ENCODE peak calls at places on chromosome 4, in seven cellular contexts. One of them, this sample, is unnamed.

GRCh38 chr4:159639924-159640323 is 537.0 kb downstream of the RAPGEF2 start:
- DNase-seq in mucosa of descending colon: no peak
- DNase-seq in choroid plexus epithelial cell: peak
- DNase-seq in PC-3: no peak
- DNase-seq in left lung: no peak
- DNase-seq in epithelial cell of esophagus: peak
- DNase-seq in IMR-90: no peak
- DNase-seq in this sample: no peak

GRCh38 chr4:10965196-10965595 is 280.6 kb upstream of the CLNK start:
- DNase-seq in mucosa of descending colon: no peak
- DNase-seq in choroid plexus epithelial cell: peak
- DNase-seq in PC-3: no peak
- DNase-seq in left lung: no peak
- DNase-seq in epithelial cell of esophagus: no peak
- DNase-seq in IMR-90: no peak
- DNase-seq in this sample: no peak

GRCh38 chr4:122854860-122855259 is 28.2 kb downstream of the FGF2 start:
- DNase-seq in mucosa of descending colon: no peak
- DNase-seq in choroid plexus epithelial cell: no peak
- DNase-seq in PC-3: no peak
- DNase-seq in left lung: no peak
- DNase-seq in epithelial cell of esophagus: no peak
- DNase-seq in IMR-90: no peak
- DNase-seq in this sample: peak

GRCh38 chr4:152352645-152353116 is 183.2 kb downstream of the FBXW7 start:
- DNase-seq in mucosa of descending colon: peak
- DNase-seq in choroid plexus epithelial cell: peak
- DNase-seq in PC-3: peak
- DNase-seq in left lung: no peak
- DNase-seq in epithelial cell of esophagus: peak
- DNase-seq in IMR-90: peak
- DNase-seq in this sample: no peak

GRCh38 chr4:139301821-139302611 is at the start of gene NDUFC1:
- DNase-seq in mucosa of descending colon: peak
- DNase-seq in choroid plexus epithelial cell: peak
- DNase-seq in PC-3: peak
- DNase-seq in left lung: peak
- DNase-seq in epithelial cell of esophagus: peak
- DNase-seq in IMR-90: peak
- DNase-seq in this sample: no peak

GRCh38 chr4:113141901-113142346 is 92.5 kb downstream of the ANK2 start:
- DNase-seq in mucosa of descending colon: no peak
- DNase-seq in choroid plexus epithelial cell: peak
- DNase-seq in PC-3: peak
- DNase-seq in left lung: no peak
- DNase-seq in epithelial cell of esophagus: no peak
- DNase-seq in IMR-90: peak
- DNase-seq in this sample: no peak

GRCh38 chr4:32117696-32118095 is 1397.5 kb downstream of the PCDH7 start:
- DNase-seq in mucosa of descending colon: no peak
- DNase-seq in choroid plexus epithelial cell: no peak
- DNase-seq in PC-3: peak
- DNase-seq in left lung: no peak
- DNase-seq in epithelial cell of esophagus: peak
- DNase-seq in IMR-90: no peak
- DNase-seq in this sample: no peak

GRCh38 chr4:71262161-71262560 is 76.7 kb upstream of the SLC4A4 start:
- DNase-seq in mucosa of descending colon: no peak
- DNase-seq in choroid plexus epithelial cell: no peak
- DNase-seq in PC-3: no peak
- DNase-seq in left lung: no peak
- DNase-seq in epithelial cell of esophagus: no peak
- DNase-seq in IMR-90: peak
- DNase-seq in this sample: no peak

GRCh38 chr4:83150563-83151330 is 36.2 kb upstream of the PLAC8 start:
- DNase-seq in mucosa of descending colon: no peak
- DNase-seq in choroid plexus epithelial cell: peak
- DNase-seq in PC-3: peak
- DNase-seq in left lung: no peak
- DNase-seq in epithelial cell of esophagus: peak
- DNase-seq in IMR-90: no peak
- DNase-seq in this sample: no peak

GRCh38 chr4:8556341-8557150 is 23.6 kb upstream of the GPR78 start:
- DNase-seq in mucosa of descending colon: no peak
- DNase-seq in choroid plexus epithelial cell: peak
- DNase-seq in PC-3: no peak
- DNase-seq in left lung: no peak
- DNase-seq in epithelial cell of esophagus: no peak
- DNase-seq in IMR-90: no peak
- DNase-seq in this sample: no peak

GRCh38 chr4:3352918-3353594 is 60.2 kb downstream of the RGS12 start:
- DNase-seq in mucosa of descending colon: no peak
- DNase-seq in choroid plexus epithelial cell: no peak
- DNase-seq in PC-3: no peak
- DNase-seq in left lung: no peak
- DNase-seq in epithelial cell of esophagus: no peak
- DNase-seq in IMR-90: no peak
- DNase-seq in this sample: no peak

GRCh38 chr4:26958925-26959653 is 98.4 kb downstream of the STIM2 start:
- DNase-seq in mucosa of descending colon: no peak
- DNase-seq in choroid plexus epithelial cell: no peak
- DNase-seq in PC-3: no peak
- DNase-seq in left lung: no peak
- DNase-seq in epithelial cell of esophagus: no peak
- DNase-seq in IMR-90: no peak
- DNase-seq in this sample: no peak

GRCh38 chr4:11801466-11802446 is 373.1 kb upstream of the HS3ST1 start:
- DNase-seq in mucosa of descending colon: no peak
- DNase-seq in choroid plexus epithelial cell: no peak
- DNase-seq in PC-3: no peak
- DNase-seq in left lung: no peak
- DNase-seq in epithelial cell of esophagus: no peak
- DNase-seq in IMR-90: no peak
- DNase-seq in this sample: no peak

GRCh38 chr4:10083861-10084641 is 32.5 kb downstream of the WDR1 start:
- DNase-seq in mucosa of descending colon: peak
- DNase-seq in choroid plexus epithelial cell: no peak
- DNase-seq in PC-3: no peak
- DNase-seq in left lung: peak
- DNase-seq in epithelial cell of esophagus: no peak
- DNase-seq in IMR-90: no peak
- DNase-seq in this sample: no peak

GRCh38 chr4:61716437-61716836 is 516.3 kb downstream of the ADGRL3 start:
- DNase-seq in mucosa of descending colon: no peak
- DNase-seq in choroid plexus epithelial cell: no peak
- DNase-seq in PC-3: no peak
- DNase-seq in left lung: no peak
- DNase-seq in epithelial cell of esophagus: no peak
- DNase-seq in IMR-90: no peak
- DNase-seq in this sample: no peak

GRCh38 chr4:139242511-139243051 is 37.4 kb downstream of the MGARP start:
- DNase-seq in mucosa of descending colon: no peak
- DNase-seq in choroid plexus epithelial cell: peak
- DNase-seq in PC-3: peak
- DNase-seq in left lung: no peak
- DNase-seq in epithelial cell of esophagus: peak
- DNase-seq in IMR-90: peak
- DNase-seq in this sample: no peak

GRCh38 chr4:56786955-56787354 is 34.5 kb downstream of the SPINK2 start:
- DNase-seq in mucosa of descending colon: peak
- DNase-seq in choroid plexus epithelial cell: peak
- DNase-seq in PC-3: peak
- DNase-seq in left lung: no peak
- DNase-seq in epithelial cell of esophagus: peak
- DNase-seq in IMR-90: peak
- DNase-seq in this sample: no peak

GRCh38 chr4:91984466-91984865 is 319.3 kb upstream of the GRID2 start:
- DNase-seq in mucosa of descending colon: no peak
- DNase-seq in choroid plexus epithelial cell: no peak
- DNase-seq in PC-3: peak
- DNase-seq in left lung: no peak
- DNase-seq in epithelial cell of esophagus: no peak
- DNase-seq in IMR-90: no peak
- DNase-seq in this sample: no peak

GRCh38 chr4:102477657-102478056 is 23.5 kb upstream of the NFKB1 start:
- DNase-seq in mucosa of descending colon: no peak
- DNase-seq in choroid plexus epithelial cell: peak
- DNase-seq in PC-3: peak
- DNase-seq in left lung: no peak
- DNase-seq in epithelial cell of esophagus: peak
- DNase-seq in IMR-90: peak
- DNase-seq in this sample: no peak

GRCh38 chr4:184399505-184399893 is 74.9 kb downstream of the IRF2 start:
- DNase-seq in mucosa of descending colon: no peak
- DNase-seq in choroid plexus epithelial cell: no peak
- DNase-seq in PC-3: no peak
- DNase-seq in left lung: no peak
- DNase-seq in epithelial cell of esophagus: no peak
- DNase-seq in IMR-90: no peak
- DNase-seq in this sample: no peak

GRCh38 chr4:125096662-125097061 is 218.1 kb upstream of the FAT4 start:
- DNase-seq in mucosa of descending colon: no peak
- DNase-seq in choroid plexus epithelial cell: no peak
- DNase-seq in PC-3: no peak
- DNase-seq in left lung: no peak
- DNase-seq in epithelial cell of esophagus: no peak
- DNase-seq in IMR-90: no peak
- DNase-seq in this sample: no peak

GRCh38 chr4:175833574-175834350 is 21.7 kb upstream of the GPM6A start:
- DNase-seq in mucosa of descending colon: no peak
- DNase-seq in choroid plexus epithelial cell: no peak
- DNase-seq in PC-3: peak
- DNase-seq in left lung: no peak
- DNase-seq in epithelial cell of esophagus: peak
- DNase-seq in IMR-90: no peak
- DNase-seq in this sample: no peak

GRCh38 chr4:148503681-148504080 is 61.5 kb upstream of the NR3C2 start:
- DNase-seq in mucosa of descending colon: no peak
- DNase-seq in choroid plexus epithelial cell: no peak
- DNase-seq in PC-3: no peak
- DNase-seq in left lung: no peak
- DNase-seq in epithelial cell of esophagus: no peak
- DNase-seq in IMR-90: no peak
- DNase-seq in this sample: no peak
- H3K4me3 ChIP-seq in mucosa of descending colon: no peak
- H3K4me3 ChIP-seq in choroid plexus epithelial cell: no peak
- H3K4me3 ChIP-seq in PC-3: no peak
- H3K4me3 ChIP-seq in left lung: no peak
- H3K4me3 ChIP-seq in epithelial cell of esophagus: no peak
- H3K4me3 ChIP-seq in IMR-90: no peak
- H3K4me3 ChIP-seq in this sample: no peak

GRCh38 chr4:118738090-118738489 is 52.9 kb downstream of the METTL14 start:
- DNase-seq in mucosa of descending colon: no peak
- DNase-seq in choroid plexus epithelial cell: no peak
- DNase-seq in PC-3: no peak
- DNase-seq in left lung: no peak
- DNase-seq in epithelial cell of esophagus: peak
- DNase-seq in IMR-90: no peak
- DNase-seq in this sample: no peak

GRCh38 chr4:118741456-118741855 is 56.3 kb downstream of the METTL14 start:
- DNase-seq in mucosa of descending colon: no peak
- DNase-seq in choroid plexus epithelial cell: peak
- DNase-seq in PC-3: no peak
- DNase-seq in left lung: no peak
- DNase-seq in epithelial cell of esophagus: no peak
- DNase-seq in IMR-90: peak
- DNase-seq in this sample: no peak

GRCh38 chr4:118738999-118739690 is 54.0 kb downstream of the METTL14 start:
- DNase-seq in mucosa of descending colon: no peak
- DNase-seq in choroid plexus epithelial cell: no peak
- DNase-seq in PC-3: no peak
- DNase-seq in left lung: no peak
- DNase-seq in epithelial cell of esophagus: no peak
- DNase-seq in IMR-90: no peak
- DNase-seq in this sample: no peak

GRCh38 chr4:118742050-118742449 is 56.9 kb downstream of the METTL14 start:
- DNase-seq in mucosa of descending colon: no peak
- DNase-seq in choroid plexus epithelial cell: peak
- DNase-seq in PC-3: no peak
- DNase-seq in left lung: no peak
- DNase-seq in epithelial cell of esophagus: no peak
- DNase-seq in IMR-90: no peak
- DNase-seq in this sample: no peak

GRCh38 chr4:118740869-118741268 is 55.7 kb downstream of the METTL14 start:
- DNase-seq in mucosa of descending colon: no peak
- DNase-seq in choroid plexus epithelial cell: peak
- DNase-seq in PC-3: peak
- DNase-seq in left lung: no peak
- DNase-seq in epithelial cell of esophagus: no peak
- DNase-seq in IMR-90: no peak
- DNase-seq in this sample: no peak
- TF ChIP-seq CTCF in mucosa of descending colon: no peak
- TF ChIP-seq CTCF in choroid plexus epithelial cell: peak
- TF ChIP-seq CTCF in PC-3: peak
- TF ChIP-seq CTCF in left lung: peak
- TF ChIP-seq CTCF in epithelial cell of esophagus: no peak
- TF ChIP-seq CTCF in IMR-90: peak
- TF ChIP-seq CTCF in this sample: peak

GRCh38 chr4:109816082-109816442 is 500 bp downstream of the GAR1 start:
- DNase-seq in mucosa of descending colon: peak
- DNase-seq in choroid plexus epithelial cell: no peak
- DNase-seq in PC-3: no peak
- DNase-seq in left lung: peak
- DNase-seq in epithelial cell of esophagus: peak
- DNase-seq in IMR-90: no peak
- DNase-seq in this sample: no peak

GRCh38 chr4:109818268-109818667 is 2.7 kb downstream of the GAR1 start:
- DNase-seq in mucosa of descending colon: no peak
- DNase-seq in choroid plexus epithelial cell: no peak
- DNase-seq in PC-3: no peak
- DNase-seq in left lung: no peak
- DNase-seq in epithelial cell of esophagus: no peak
- DNase-seq in IMR-90: no peak
- DNase-seq in this sample: no peak

GRCh38 chr4:109811707-109812106 is 3.9 kb upstream of the GAR1 start:
- DNase-seq in mucosa of descending colon: no peak
- DNase-seq in choroid plexus epithelial cell: no peak
- DNase-seq in PC-3: no peak
- DNase-seq in left lung: no peak
- DNase-seq in epithelial cell of esophagus: no peak
- DNase-seq in IMR-90: no peak
- DNase-seq in this sample: no peak

GRCh38 chr4:109816894-109817293 is 1.3 kb downstream of the GAR1 start:
- DNase-seq in mucosa of descending colon: no peak
- DNase-seq in choroid plexus epithelial cell: no peak
- DNase-seq in PC-3: no peak
- DNase-seq in left lung: no peak
- DNase-seq in epithelial cell of esophagus: no peak
- DNase-seq in IMR-90: no peak
- DNase-seq in this sample: no peak

GRCh38 chr4:109815151-109816081 is at the start of gene GAR1:
- DNase-seq in mucosa of descending colon: peak
- DNase-seq in choroid plexus epithelial cell: peak
- DNase-seq in PC-3: peak
- DNase-seq in left lung: peak
- DNase-seq in epithelial cell of esophagus: peak
- DNase-seq in IMR-90: peak
- DNase-seq in this sample: peak
- H3K4me3 ChIP-seq in mucosa of descending colon: peak
- H3K4me3 ChIP-seq in choroid plexus epithelial cell: peak
- H3K4me3 ChIP-seq in PC-3: peak
- H3K4me3 ChIP-seq in left lung: peak
- H3K4me3 ChIP-seq in epithelial cell of esophagus: peak
- H3K4me3 ChIP-seq in IMR-90: peak
- H3K4me3 ChIP-seq in this sample: peak

GRCh38 chr4:15392053-15392805 is 35.6 kb upstream of the C1QTNF7 start:
- DNase-seq in mucosa of descending colon: no peak
- DNase-seq in choroid plexus epithelial cell: no peak
- DNase-seq in PC-3: no peak
- DNase-seq in left lung: no peak
- DNase-seq in epithelial cell of esophagus: peak
- DNase-seq in IMR-90: no peak
- DNase-seq in this sample: no peak
- TF ChIP-seq CTCF in mucosa of descending colon: no peak
- TF ChIP-seq CTCF in choroid plexus epithelial cell: no peak
- TF ChIP-seq CTCF in PC-3: no peak
- TF ChIP-seq CTCF in left lung: no peak
- TF ChIP-seq CTCF in epithelial cell of esophagus: no peak
- TF ChIP-seq CTCF in IMR-90: no peak
- TF ChIP-seq CTCF in this sample: no peak